ENCODE peak calls at places on chromosomes 7 and 10, in eight cellular contexts. U, C, N, V, F, S, E and H are unnamed samples. For H3K4me1, the result is how much of the 10 kb centered on the place peaks cover.

GRCh38 chr10:79116801-79117723 is 48.3 kb downstream of the ZMIZ1 start:
- DNase-seq in U (no peak), C (no peak), N (no peak), V (peak), F (no peak), S (peak), E (peak), H (no peak)

GRCh38 chr7:44973610-44974401 is 5.0 kb downstream of the MYO1G start:
- DNase-seq in U (peak), C (peak), N (peak), V (peak), F (peak), S (no peak), E (no peak), H (no peak)

GRCh38 chr10:5945561-5946418 is 31.6 kb downstream of the IL15RA start:
- DNase-seq in U (no peak), C (peak), N (no peak), V (peak), F (peak), S (peak), E (peak), H (no peak)

GRCh38 chr10:116768786-116769185 is 26.4 kb upstream of the HSPA12A start:
- DNase-seq in U (no peak), C (no peak), N (no peak), V (no peak), F (no peak), S (no peak), E (peak), H (no peak)

GRCh38 chr10:72862957-72863356 is 30.6 kb upstream of the OIT3 start:
- DNase-seq in U (no peak), C (no peak), N (no peak), V (no peak), F (no peak), S (no peak), E (no peak), H (no peak)

GRCh38 chr7:18553585-18554055 is 58.1 kb downstream of the HDAC9 start:
- DNase-seq in U (no peak), C (no peak), N (no peak), V (no peak), F (no peak), S (no peak), E (no peak), H (no peak)

GRCh38 chr7:2931034-2931415 is 86.9 kb upstream of the GNA12 start:
- DNase-seq in U (no peak), C (no peak), N (no peak), V (no peak), F (no peak), S (no peak), E (no peak), H (no peak)

GRCh38 chr10:103605359-103606156 is 112.1 kb downstream of the NEURL1 start:
- DNase-seq in U (peak), C (no peak), N (peak), V (peak), F (no peak), S (peak), E (peak), H (peak)

GRCh38 chr7:54985405-54986360 is 33.1 kb upstream of the EGFR start:
- DNase-seq in U (no peak), C (no peak), N (no peak), V (no peak), F (peak), S (peak), E (no peak), H (no peak)

GRCh38 chr7:100516135-100516812 is 22.7 kb upstream of the AGFG2 start:
- DNase-seq in U (peak), C (peak), N (peak), V (peak), F (peak), S (peak), E (peak), H (no peak)

GRCh38 chr7:110573862-110574528 is 516.9 kb upstream of the LRRN3 start:
- DNase-seq in U (no peak), C (no peak), N (no peak), V (no peak), F (peak), S (peak), E (no peak), H (no peak)

GRCh38 chr7:151436446-151437162 is 3.3 kb downstream of the CRYGN start:
- DNase-seq in U (no peak), C (no peak), N (no peak), V (no peak), F (peak), S (no peak), E (no peak), H (no peak)

GRCh38 chr10:44774676-44775401 is 136.3 kb upstream of the TMEM72 start:
- DNase-seq in U (no peak), C (no peak), N (no peak), V (no peak), F (no peak), S (peak), E (no peak), H (no peak)

GRCh38 chr7:155345490-155345889 is 47.8 kb downstream of the INSIG1 start:
- DNase-seq in U (no peak), C (no peak), N (no peak), V (no peak), F (no peak), S (no peak), E (no peak), H (no peak)
- H3K4me3 ChIP-seq in U (peak), C (no peak), N (no peak), V (peak), F (no peak), S (no peak), E (no peak), H (no peak)

GRCh38 chr7:107972075-107972482 is 30.9 kb downstream of the LAMB1 start:
- DNase-seq in U (no peak), C (no peak), N (no peak), V (no peak), F (peak), S (peak), E (no peak), H (no peak)

GRCh38 chr7:107968449-107968848 is 34.5 kb downstream of the LAMB1 start:
- DNase-seq in U (no peak), C (no peak), N (no peak), V (no peak), F (no peak), S (no peak), E (no peak), H (no peak)

GRCh38 chr7:107971100-107971499 is 31.9 kb downstream of the LAMB1 start:
- DNase-seq in U (no peak), C (no peak), N (no peak), V (no peak), F (no peak), S (no peak), E (no peak), H (no peak)

GRCh38 chr7:107971613-107972012 is 31.3 kb downstream of the LAMB1 start:
- DNase-seq in U (no peak), C (no peak), N (no peak), V (no peak), F (no peak), S (peak), E (peak), H (no peak)

GRCh38 chr7:107969856-107970255 is 33.1 kb downstream of the LAMB1 start:
- DNase-seq in U (no peak), C (peak), N (no peak), V (no peak), F (no peak), S (no peak), E (peak), H (no peak)
- H3K27ac ChIP-seq in U (no peak), C (peak), N (no peak), V (no peak), F (peak), S (no peak), E (no peak), H (no peak)

DNA sequence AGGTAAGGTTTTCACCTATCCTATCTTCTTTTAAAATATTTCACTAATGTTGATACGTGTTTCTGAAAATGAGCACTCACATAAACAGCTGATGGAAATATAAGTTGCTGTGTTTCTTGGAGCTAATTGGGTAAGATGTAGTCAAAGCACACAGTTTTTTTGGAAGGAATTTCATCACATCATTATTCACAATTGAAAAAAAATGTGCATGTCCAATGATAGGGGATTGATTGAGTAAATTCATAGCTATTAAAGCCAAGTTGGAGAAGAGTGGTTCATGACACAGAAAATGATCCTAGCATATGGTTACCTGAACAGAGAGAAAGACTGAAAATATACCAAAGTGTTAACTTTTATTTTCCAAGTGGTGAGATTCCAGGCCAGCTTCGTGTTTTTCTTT is 29.6 kb downstream of the GLI3 start:
- DNase-seq in U (no peak), C (no peak), N (no peak), V (no peak), F (no peak), S (no peak), E (no peak), H (no peak)
- H3K4me1 ChIP-seq in U (under half), C (under half), N (under half), V (under half), F (under half), S (under half), E (under half), H (under half)

DNA sequence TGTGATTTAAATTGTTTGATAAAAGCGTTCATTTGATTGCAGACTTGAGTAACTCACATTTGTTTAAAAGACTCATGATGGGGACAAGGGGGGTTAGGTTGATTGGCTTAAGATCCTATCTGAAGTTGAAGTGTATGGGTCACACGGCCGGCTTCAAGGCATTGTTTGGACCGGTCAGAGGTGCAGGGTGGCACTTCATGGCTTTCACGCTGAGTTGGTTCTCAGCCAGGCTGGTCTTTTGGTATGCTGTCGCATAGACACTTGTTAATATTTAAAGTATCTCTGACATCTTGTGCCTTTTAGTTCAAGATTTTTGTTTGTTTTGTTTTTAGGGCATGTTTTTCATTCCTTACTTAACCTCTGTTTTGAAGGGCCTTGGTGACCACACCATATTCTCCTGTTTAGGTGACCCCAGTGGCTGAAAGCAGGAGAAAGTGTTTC is 58.1 kb downstream of the CCNY start:
- DNase-seq in U (no peak), C (no peak), N (no peak), V (peak), F (no peak), S (no peak), E (no peak), H (no peak)
- H3K4me3 ChIP-seq in U (no peak), C (no peak), N (no peak), V (peak), F (no peak), S (no peak), E (no peak), H (no peak)

GRCh38 chr10:82191653-82192052 is 316.7 kb downstream of the NRG3 start:
- DNase-seq in U (no peak), C (no peak), N (no peak), V (no peak), F (no peak), S (no peak), E (no peak), H (no peak)
- H3K27ac ChIP-seq in U (no peak), C (no peak), N (no peak), V (no peak), F (no peak), S (no peak), E (no peak), H (no peak)

DNA sequence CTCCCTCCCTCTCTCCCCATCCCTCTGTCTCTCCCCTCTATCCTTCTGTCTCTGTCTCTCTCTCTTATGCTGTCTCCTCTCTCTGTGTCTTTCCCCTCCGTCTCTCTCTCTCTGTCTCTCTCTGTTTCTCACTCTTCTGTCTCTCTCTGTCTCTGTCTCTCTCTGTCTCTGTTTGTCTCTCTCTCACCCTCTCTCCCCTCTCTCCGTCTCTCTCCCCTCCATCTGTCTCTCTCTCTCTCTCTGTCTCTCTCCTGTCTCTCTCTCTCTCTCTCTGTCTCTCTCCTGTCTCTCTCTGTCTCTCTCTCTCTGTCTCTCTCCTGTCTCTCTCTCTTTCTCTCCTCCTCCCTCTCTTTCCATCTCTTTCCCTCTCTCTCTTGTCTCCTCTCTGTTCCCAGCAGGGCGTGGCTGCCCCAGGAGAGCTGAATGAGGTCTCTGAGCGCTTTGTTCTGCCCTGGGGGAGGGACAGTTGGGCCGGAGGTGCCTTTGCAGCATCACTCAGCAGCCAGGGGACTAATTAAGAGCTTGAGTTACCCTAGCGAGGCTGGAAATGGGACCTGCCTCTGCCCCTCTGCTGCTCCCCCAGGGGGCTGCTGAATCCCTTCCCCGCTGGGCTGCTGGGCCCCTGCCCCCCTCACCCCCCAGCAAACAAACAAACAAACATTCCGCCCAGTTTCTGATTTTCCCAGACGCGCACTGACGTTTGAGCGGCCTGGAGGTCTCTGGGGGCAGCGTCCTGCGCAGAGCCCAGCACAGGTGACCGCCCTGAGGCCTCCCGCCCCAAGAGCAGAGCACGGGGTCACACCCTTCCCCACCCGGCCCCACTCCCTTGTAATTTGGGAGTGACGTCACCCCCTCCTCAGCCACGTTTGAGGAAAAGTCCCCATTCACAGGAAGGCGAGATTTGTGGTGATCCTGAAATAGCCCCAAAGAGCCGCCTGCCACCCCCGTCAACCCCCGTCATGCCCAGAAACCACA is 68.1 kb downstream of the PDGFA start:
- DNase-seq in U (no peak), C (no peak), N (no peak), V (peak), F (no peak), S (no peak), E (no peak), H (no peak)
- H3K4me1 ChIP-seq in U (under half), C (under half), N (under half), V (under half), F (under half), S (under half), E (under half), H (under half)

GRCh38 chr7:4973728-4974198 is 14.8 kb upstream of the MMD2 start:
- DNase-seq in U (peak), C (peak), N (peak), V (peak), F (peak), S (peak), E (peak), H (peak)
- H3K4me3 ChIP-seq in U (no peak), C (peak), N (peak), V (peak), F (peak), S (peak), E (peak), H (peak)

GRCh38 chr10:69461327-69462025 is 10.2 kb downstream of the TSPAN15 start:
- DNase-seq in U (no peak), C (no peak), N (no peak), V (no peak), F (no peak), S (no peak), E (no peak), H (no peak)
- H3K27ac ChIP-seq in U (no peak), C (peak), N (no peak), V (no peak), F (no peak), S (no peak), E (peak), H (no peak)

DNA sequence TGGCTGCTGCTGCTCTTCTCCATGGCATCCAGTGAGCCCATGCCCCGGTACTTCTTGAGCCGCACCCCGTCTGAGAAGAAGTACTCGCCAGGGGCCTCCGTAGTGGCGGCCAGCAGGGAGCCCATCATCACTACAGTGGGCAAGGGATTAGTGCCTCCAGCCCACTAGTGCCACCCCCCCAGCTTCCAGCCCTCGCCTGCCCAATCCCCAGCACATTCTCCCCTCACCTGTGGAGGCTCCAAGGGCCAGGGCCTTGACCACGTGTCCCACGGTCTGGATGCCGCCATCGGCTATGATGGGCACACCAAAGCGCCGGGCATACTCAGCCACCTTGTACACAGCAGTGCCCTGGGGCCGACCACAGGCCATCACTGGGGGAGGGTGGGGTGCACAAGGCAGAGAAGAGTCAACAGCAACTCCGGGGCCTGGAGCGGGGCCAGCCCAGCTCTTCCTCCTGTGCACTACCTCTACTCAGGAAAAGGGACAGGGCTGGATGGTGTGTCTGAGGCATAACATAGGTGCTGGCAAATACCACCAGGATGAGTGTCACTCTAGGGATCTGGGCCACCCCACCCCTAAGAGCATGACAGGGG is 14.8 kb downstream of the IMPDH1 start:
- DNase-seq in U (no peak), C (no peak), N (no peak), V (no peak), F (no peak), S (no peak), E (no peak), H (no peak)
- H3K4me1 ChIP-seq in U (under half), C (under half), N (under half), V (under half), F (under half), S (under half), E (under half), H (under half)